ENCODE peak calls at places on chromosomes 4 and X, in eight cellular contexts. H, W, N, O, U, Z, C and Q are unnamed samples.

GRCh38 chr4:103429283-103429682 is 231.1 kb upstream of the CENPE start:
- DNase-seq in Z (no peak), H (no peak), N (no peak), U (peak; percentile 14), C (no peak), O (no peak), W (peak; percentile 60), Q (no peak)

GRCh38 chrX:41971346-41971745 is 48.0 kb upstream of the CASK start:
- DNase-seq in N (peak; percentile 34), Z (no peak), C (no peak), O (no peak), U (no peak), H (no peak), W (no peak), Q (no peak)

GRCh38 chrX:10278716-10279115 is 121.9 kb downstream of the CLCN4 start:
- DNase-seq in H (no peak), C (no peak), W (no peak), U (no peak), N (no peak), O (no peak), Z (no peak), Q (no peak)

GRCh38 chr4:176999943-177000543 is 207.3 kb upstream of the VEGFC start:
- DNase-seq in H (no peak), O (no peak), W (no peak), U (no peak), Z (no peak), C (no peak), N (peak; percentile 90), Q (peak; percentile 89)

GRCh38 chr4:140213736-140214135 is 59.8 kb upstream of the MAML3 start:
- DNase-seq in C (peak; percentile 22), O (peak; percentile 33), Z (no peak), H (no peak), W (no peak), N (peak; percentile 58), U (no peak), Q (peak; percentile 77)

GRCh38 chr4:1193206-1194027 is 21.0 kb upstream of the SPON2 start:
- DNase-seq in N (no peak), C (no peak), W (no peak), O (no peak), Z (peak; percentile 21), U (no peak), H (no peak), Q (no peak)

GRCh38 chr4:88843067-88843723 is 145.6 kb upstream of the NAP1L5 start:
- DNase-seq in Z (no peak), H (no peak), W (no peak), U (no peak), N (peak; percentile 78), C (peak; percentile 57), O (no peak), Q (peak; percentile 64)

GRCh38 chr4:79848329-79848728 is 224.7 kb downstream of the ANTXR2 start:
- DNase-seq in O (no peak), Z (no peak), C (no peak), N (peak; percentile 19), W (no peak), H (no peak), U (no peak), Q (peak; percentile 17)

GRCh38 chrX:69031181-69031580 is 134.1 kb downstream of the PJA1 start:
- DNase-seq in W (peak; percentile 75), C (no peak), Z (no peak), H (no peak), U (peak; percentile 36), O (no peak), N (peak; percentile 14), Q (no peak)

GRCh38 chr4:119536572-119537528 is 91.8 kb downstream of the PDE5A start:
- DNase-seq in U (no peak), O (no peak), W (peak; percentile 67), Z (no peak), N (peak; percentile 5), H (no peak), C (peak; percentile 43), Q (peak; percentile 56)

GRCh38 chrX:143340190-143340589 is 177.1 kb downstream of the SPANXN3 start:
- DNase-seq in H (no peak), U (no peak), Z (no peak), W (no peak), C (no peak), O (no peak), N (no peak), Q (no peak)

GRCh38 chr4:40550900-40551546 is 78.6 kb downstream of the RBM47 start:
- DNase-seq in N (peak; percentile 53), Z (peak; percentile 49), C (peak; percentile 59), U (peak; percentile 30), H (no peak), O (peak; percentile 4), W (peak; percentile 24), Q (peak; percentile 77)

GRCh38 chrX:140439455-140439854 is 65.4 kb downstream of the SOX3 start:
- DNase-seq in U (peak; percentile 28), O (no peak), Z (peak; percentile 48), C (no peak), W (peak; percentile 92), H (no peak), N (peak; percentile 32), Q (no peak)

GRCh38 chrX:110396777-110397176 is 38.1 kb downstream of the RTL9 start:
- DNase-seq in Z (no peak), H (no peak), U (no peak), O (no peak), C (no peak), N (peak; percentile 34), W (no peak), Q (peak; percentile 52)

GRCh38 chr4:151808120-151808529 is 47.3 kb upstream of the GATB start:
- DNase-seq in H (no peak), C (no peak), O (no peak), U (peak; percentile 12), Z (no peak), N (peak; percentile 67), W (no peak), Q (peak; percentile 9)

GRCh38 chrX:38277802-38278201 is 49.5 kb downstream of the RPGR start:
- DNase-seq in Z (no peak), N (peak; percentile 53), C (no peak), W (no peak), H (no peak), U (no peak), O (no peak), Q (peak; percentile 6)

GRCh38 chrX:41863343-41864203 is 59.8 kb downstream of the CASK start:
- DNase-seq in H (no peak), Z (no peak), U (no peak), N (peak; percentile 3), W (no peak), O (no peak), C (no peak), Q (no peak)

GRCh38 chrX:94365736-94366135 is 691.7 kb downstream of the FAM133A start:
- DNase-seq in C (no peak), N (no peak), O (no peak), W (peak; percentile 11), Z (no peak), U (no peak), H (no peak), Q (no peak)

GRCh38 chr4:80266267-80266901 is at the start of gene FGF5:
- DNase-seq in Z (no peak), W (peak; percentile 64), N (peak; percentile 76), H (no peak), U (peak; percentile 63), C (peak; percentile 87), O (peak; percentile 90), Q (peak; percentile 73)

GRCh38 chr4:108007984-108008383 is 18.3 kb downstream of the HADH start:
- DNase-seq in W (no peak), Z (no peak), O (no peak), H (no peak), U (no peak), N (no peak), C (no peak), Q (no peak)
- H3K36me3 ChIP-seq in W (peaks cover 9% of the 10 kb centered on the region), Z (peaks cover 13% of the 10 kb centered on the region), O (no peaks in the 10 kb centered on the region), H (peaks cover under 1% of the 10 kb centered on the region), U (peaks cover 14% of the 10 kb centered on the region), N (no peaks in the 10 kb centered on the region), C (no peaks in the 10 kb centered on the region), Q (peaks cover 1% of the 10 kb centered on the region)

DNA sequence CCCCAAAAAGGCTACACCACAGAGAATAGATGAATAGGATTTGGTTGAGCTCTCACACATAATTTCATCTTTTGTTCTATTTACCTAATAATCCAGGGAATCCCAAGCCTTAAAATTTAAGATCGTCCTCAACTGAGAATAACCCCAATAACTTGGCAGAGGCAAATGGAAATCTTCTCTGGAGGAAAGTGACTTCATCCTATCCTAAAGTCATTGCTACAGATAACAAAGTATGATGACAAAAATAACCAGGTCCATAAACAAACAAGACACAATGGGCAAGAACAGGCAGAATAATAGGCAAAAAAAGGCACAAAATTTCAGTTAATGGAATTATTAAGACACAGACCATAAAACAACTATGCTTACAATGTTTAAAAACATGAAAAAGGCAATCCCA is 177.3 kb upstream of the STK26 start:
- DNase-seq in H (no peak), W (no peak), U (no peak), O (no peak), N (no peak), Z (no peak), C (no peak), Q (no peak)
- H3K27me3 ChIP-seq in H (no peaks in the 10 kb centered on the region), W (no peaks in the 10 kb centered on the region), U (no peaks in the 10 kb centered on the region), O (no peaks in the 10 kb centered on the region), N (no peaks in the 10 kb centered on the region), Z (peaks cover 18% of the 10 kb centered on the region), C (no peaks in the 10 kb centered on the region), Q (no peaks in the 10 kb centered on the region)

GRCh38 chr4:6277935-6278800 is 8.5 kb downstream of the WFS1 start:
- DNase-seq in C (no peak), H (no peak), Z (no peak), N (no peak), U (no peak), W (no peak), O (no peak), Q (no peak)
- H3K36me3 ChIP-seq in C (peaks cover 2% of the 10 kb centered on the region), H (no peaks in the 10 kb centered on the region), Z (peaks cover 39% of the 10 kb centered on the region), N (no peaks in the 10 kb centered on the region), U (no peaks in the 10 kb centered on the region), W (no peaks in the 10 kb centered on the region), O (no peaks in the 10 kb centered on the region), Q (no peaks in the 10 kb centered on the region)

GRCh38 chrX:71996138-71996537 is 85.5 kb downstream of the NHSL2 start:
- DNase-seq in O (no peak), U (no peak), Z (peak; percentile 37), W (no peak), C (no peak), H (no peak), N (peak; percentile 42), Q (no peak)

GRCh38 chrX:71994601-71995000 is 84.0 kb downstream of the NHSL2 start:
- DNase-seq in W (no peak), H (no peak), N (no peak), U (no peak), Z (no peak), O (no peak), C (no peak), Q (peak; percentile 43)

GRCh38 chrX:71996826-71997225 is 86.2 kb downstream of the NHSL2 start:
- DNase-seq in U (no peak), H (no peak), O (no peak), N (no peak), W (peak; percentile 71), C (no peak), Z (no peak), Q (no peak)

GRCh38 chrX:71993371-71993770 is 82.7 kb downstream of the NHSL2 start:
- DNase-seq in C (no peak), W (no peak), H (no peak), N (no peak), U (no peak), Z (no peak), O (no peak), Q (no peak)

DNA sequence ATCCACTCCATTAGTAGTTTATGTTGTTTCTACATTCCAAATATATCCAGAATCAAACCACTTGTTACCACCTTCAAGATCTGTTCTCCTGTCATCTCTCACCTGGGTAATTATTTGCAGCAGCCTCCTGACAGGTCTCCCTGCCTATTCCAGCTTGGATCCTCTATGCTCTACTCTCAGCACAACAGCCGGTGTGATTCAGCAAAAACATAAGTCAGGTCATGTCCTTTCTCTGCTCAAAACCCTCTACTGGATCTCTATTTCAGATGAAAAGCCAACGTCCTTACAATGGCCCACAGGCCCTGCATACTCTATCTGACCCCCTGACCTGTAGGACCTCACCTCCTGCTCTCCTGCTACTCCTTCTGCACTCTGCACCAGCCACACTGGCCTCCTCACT is 84.5 kb downstream of the NHSL2 start:
- DNase-seq in H (no peak), U (no peak), N (no peak), C (no peak), Z (no peak), W (no peak), O (no peak), Q (no peak)
- H3K27me3 ChIP-seq in H (no peaks in the 10 kb centered on the region), U (no peaks in the 10 kb centered on the region), N (no peaks in the 10 kb centered on the region), C (peaks cover 4% of the 10 kb centered on the region), Z (peaks cover 9% of the 10 kb centered on the region), W (no peaks in the 10 kb centered on the region), O (no peaks in the 10 kb centered on the region), Q (no peaks in the 10 kb centered on the region)